ENCODE peak calls at places on chromosomes 4 and X, in ten cellular contexts. One of them, this sample, is unnamed.

GRCh38 chr4:139177049-139177887 is at the start of gene ELF2:
- DNase-seq in dermis microvascular lymphatic vessel endothelial cell: peak
- DNase-seq in NCI-H1436: peak
- DNase-seq in left lung: peak
- DNase-seq in hypothalamus: peak
- DNase-seq in heart right ventricle: peak
- DNase-seq in activated gamma-delta T cell treated with Interleukin-2 at 50 U/mL for 16 hours: peak
- DNase-seq in PC-3: peak
- DNase-seq in uterus: peak
- DNase-seq in stimulated activated CD8-positive, alpha-beta memory T cell treated with anti-CD3 and anti-CD28 coated beads, Interleukin-2, amount 100 ng/mL, for 48 hours: peak
- DNase-seq in this sample: peak

GRCh38 chr4:107034091-107034698 is 1.9 kb downstream of the DKK2 start:
- DNase-seq in dermis microvascular lymphatic vessel endothelial cell: peak
- DNase-seq in NCI-H1436: no peak
- DNase-seq in left lung: no peak
- DNase-seq in hypothalamus: no peak
- DNase-seq in heart right ventricle: no peak
- DNase-seq in activated gamma-delta T cell treated with Interleukin-2 at 50 U/mL for 16 hours: no peak
- DNase-seq in PC-3: no peak
- DNase-seq in uterus: peak
- DNase-seq in stimulated activated CD8-positive, alpha-beta memory T cell treated with anti-CD3 and anti-CD28 coated beads, Interleukin-2, amount 100 ng/mL, for 48 hours: no peak
- DNase-seq in this sample: no peak

GRCh38 chr4:5963611-5964010 is 54.6 kb downstream of the C4orf50 start:
- DNase-seq in dermis microvascular lymphatic vessel endothelial cell: no peak
- DNase-seq in NCI-H1436: no peak
- DNase-seq in left lung: no peak
- DNase-seq in hypothalamus: no peak
- DNase-seq in heart right ventricle: no peak
- DNase-seq in activated gamma-delta T cell treated with Interleukin-2 at 50 U/mL for 16 hours: no peak
- DNase-seq in PC-3: no peak
- DNase-seq in uterus: no peak
- DNase-seq in stimulated activated CD8-positive, alpha-beta memory T cell treated with anti-CD3 and anti-CD28 coated beads, Interleukin-2, amount 100 ng/mL, for 48 hours: no peak
- DNase-seq in this sample: no peak

GRCh38 chr4:113998531-113998930 is 19.1 kb upstream of the ARSJ start:
- DNase-seq in dermis microvascular lymphatic vessel endothelial cell: no peak
- DNase-seq in NCI-H1436: no peak
- DNase-seq in left lung: no peak
- DNase-seq in hypothalamus: no peak
- DNase-seq in heart right ventricle: no peak
- DNase-seq in activated gamma-delta T cell treated with Interleukin-2 at 50 U/mL for 16 hours: no peak
- DNase-seq in PC-3: no peak
- DNase-seq in uterus: no peak
- DNase-seq in stimulated activated CD8-positive, alpha-beta memory T cell treated with anti-CD3 and anti-CD28 coated beads, Interleukin-2, amount 100 ng/mL, for 48 hours: no peak
- DNase-seq in this sample: no peak

GRCh38 chr4:176709417-176709816 is 83.3 kb downstream of the VEGFC start:
- DNase-seq in dermis microvascular lymphatic vessel endothelial cell: no peak
- DNase-seq in NCI-H1436: no peak
- DNase-seq in left lung: no peak
- DNase-seq in hypothalamus: no peak
- DNase-seq in heart right ventricle: no peak
- DNase-seq in activated gamma-delta T cell treated with Interleukin-2 at 50 U/mL for 16 hours: no peak
- DNase-seq in PC-3: no peak
- DNase-seq in uterus: no peak
- DNase-seq in stimulated activated CD8-positive, alpha-beta memory T cell treated with anti-CD3 and anti-CD28 coated beads, Interleukin-2, amount 100 ng/mL, for 48 hours: no peak
- DNase-seq in this sample: no peak

GRCh38 chr4:75514949-75515612 is 808 bp downstream of the THAP6 start:
- DNase-seq in dermis microvascular lymphatic vessel endothelial cell: no peak
- DNase-seq in NCI-H1436: no peak
- DNase-seq in left lung: no peak
- DNase-seq in hypothalamus: no peak
- DNase-seq in heart right ventricle: no peak
- DNase-seq in activated gamma-delta T cell treated with Interleukin-2 at 50 U/mL for 16 hours: no peak
- DNase-seq in PC-3: no peak
- DNase-seq in uterus: no peak
- DNase-seq in stimulated activated CD8-positive, alpha-beta memory T cell treated with anti-CD3 and anti-CD28 coated beads, Interleukin-2, amount 100 ng/mL, for 48 hours: no peak
- DNase-seq in this sample: no peak

GRCh38 chrX:69627744-69628143 is 11.8 kb downstream of the EDA start:
- DNase-seq in dermis microvascular lymphatic vessel endothelial cell: no peak
- DNase-seq in NCI-H1436: no peak
- DNase-seq in left lung: no peak
- DNase-seq in hypothalamus: no peak
- DNase-seq in heart right ventricle: no peak
- DNase-seq in activated gamma-delta T cell treated with Interleukin-2 at 50 U/mL for 16 hours: no peak
- DNase-seq in PC-3: no peak
- DNase-seq in uterus: no peak
- DNase-seq in stimulated activated CD8-positive, alpha-beta memory T cell treated with anti-CD3 and anti-CD28 coated beads, Interleukin-2, amount 100 ng/mL, for 48 hours: no peak
- DNase-seq in this sample: no peak

GRCh38 chr4:99185581-99185980 is 33.5 kb downstream of the ADH6 start:
- DNase-seq in dermis microvascular lymphatic vessel endothelial cell: no peak
- DNase-seq in NCI-H1436: no peak
- DNase-seq in left lung: no peak
- DNase-seq in hypothalamus: no peak
- DNase-seq in heart right ventricle: no peak
- DNase-seq in activated gamma-delta T cell treated with Interleukin-2 at 50 U/mL for 16 hours: no peak
- DNase-seq in PC-3: no peak
- DNase-seq in uterus: no peak
- DNase-seq in stimulated activated CD8-positive, alpha-beta memory T cell treated with anti-CD3 and anti-CD28 coated beads, Interleukin-2, amount 100 ng/mL, for 48 hours: no peak
- DNase-seq in this sample: no peak

GRCh38 chrX:101685923-101686322 is 26.3 kb upstream of the ARMCX2 start:
- DNase-seq in dermis microvascular lymphatic vessel endothelial cell: no peak
- DNase-seq in NCI-H1436: no peak
- DNase-seq in left lung: no peak
- DNase-seq in hypothalamus: no peak
- DNase-seq in heart right ventricle: no peak
- DNase-seq in activated gamma-delta T cell treated with Interleukin-2 at 50 U/mL for 16 hours: no peak
- DNase-seq in PC-3: no peak
- DNase-seq in uterus: no peak
- DNase-seq in stimulated activated CD8-positive, alpha-beta memory T cell treated with anti-CD3 and anti-CD28 coated beads, Interleukin-2, amount 100 ng/mL, for 48 hours: no peak
- DNase-seq in this sample: no peak

GRCh38 chrX:69133561-69134542 is 31.4 kb downstream of the PJA1 start:
- DNase-seq in dermis microvascular lymphatic vessel endothelial cell: no peak
- DNase-seq in NCI-H1436: peak
- DNase-seq in left lung: no peak
- DNase-seq in hypothalamus: no peak
- DNase-seq in heart right ventricle: peak
- DNase-seq in activated gamma-delta T cell treated with Interleukin-2 at 50 U/mL for 16 hours: no peak
- DNase-seq in PC-3: peak
- DNase-seq in uterus: peak
- DNase-seq in stimulated activated CD8-positive, alpha-beta memory T cell treated with anti-CD3 and anti-CD28 coated beads, Interleukin-2, amount 100 ng/mL, for 48 hours: no peak
- DNase-seq in this sample: no peak

This sample was measured in D721Med.